ENCODE peak calls at places on chromosome 10, in ten cellular contexts. P is CD8-positive, alpha-beta T cell; T is thoracic aorta; I is osteocyte; D is Daoy; Y is memory B cell; L is mesenteric fat pad; X is heart right ventricle; E is fibroblast of lung; B is body of pancreas. Q is an unnamed sample.

GRCh38 chr10:78300526-78300925 is 266.9 kb downstream of the RPS24 start:
- DNase-seq in P (peak), T (no peak), I (no peak), D (no peak), Y (no peak), L (no peak), X (no peak), E (no peak), B (no peak), Q (peak)

GRCh38 chr10:118300266-118300665 is 41.9 kb downstream of the FAM204A start:
- DNase-seq in P (no peak), T (no peak), I (no peak), D (no peak), Y (no peak), L (no peak), X (no peak), E (no peak), B (no peak), Q (no peak)

GRCh38 chr10:86941991-86942421 is 15.4 kb downstream of the MMRN2 start:
- DNase-seq in P (peak), T (no peak), I (peak), D (no peak), Y (no peak), L (no peak), X (no peak), E (no peak), B (no peak), Q (no peak)

GRCh38 chr10:132654708-132655661 is 117.4 kb downstream of the INPP5A start:
- DNase-seq in P (peak), T (no peak), I (peak), D (peak), Y (peak), L (no peak), X (peak), E (peak), B (peak), Q (no peak)

GRCh38 chr10:96789571-96790108 is 42.5 kb upstream of the LCOR start:
- DNase-seq in P (no peak), T (no peak), I (no peak), D (no peak), Y (peak), L (no peak), X (no peak), E (no peak), B (no peak), Q (no peak)

GRCh38 chr10:122493761-122494160 is 32.4 kb downstream of the HTRA1 start:
- DNase-seq in P (no peak), T (no peak), I (no peak), D (no peak), Y (no peak), L (no peak), X (no peak), E (no peak), B (no peak), Q (no peak)

GRCh38 chr10:21518629-21519321 is 6.7 kb downstream of the SKIDA1 start:
- DNase-seq in P (no peak), T (no peak), I (peak), D (peak), Y (no peak), L (no peak), X (no peak), E (peak), B (peak), Q (no peak)

GRCh38 chr10:5963591-5963990 is 13.8 kb downstream of the IL15RA start:
- DNase-seq in P (no peak), T (no peak), I (no peak), D (no peak), Y (no peak), L (peak), X (no peak), E (no peak), B (no peak), Q (no peak)

GRCh38 chr10:87767253-87767652 is 50.8 kb downstream of the ATAD1 start:
- DNase-seq in P (no peak), T (no peak), I (no peak), D (peak), Y (no peak), L (no peak), X (no peak), E (peak), B (no peak), Q (no peak)

GRCh38 chr10:82942572-82943091 is 1067.6 kb downstream of the NRG3 start:
- DNase-seq in P (no peak), T (no peak), I (no peak), D (no peak), Y (no peak), L (no peak), X (no peak), E (peak), B (peak), Q (no peak)

GRCh38 chr10:28973309-28973972 is 296.1 kb downstream of the BAMBI start:
- DNase-seq in P (no peak), T (no peak), I (no peak), D (no peak), Y (no peak), L (no peak), X (no peak), E (no peak), B (no peak), Q (no peak)

GRCh38 chr10:97234403-97234802 is 48.6 kb upstream of the SLIT1 start:
- DNase-seq in P (no peak), T (no peak), I (no peak), D (no peak), Y (no peak), L (no peak), X (no peak), E (peak), B (peak), Q (no peak)

GRCh38 chr10:123222832-123223231 is 68.6 kb downstream of the BUB3 start:
- DNase-seq in P (no peak), T (no peak), I (no peak), D (no peak), Y (no peak), L (no peak), X (no peak), E (no peak), B (no peak), Q (no peak)

GRCh38 chr10:31321396-31321941 is 2.5 kb downstream of the ZEB1 start:
- DNase-seq in P (no peak), T (no peak), I (no peak), D (no peak), Y (peak), L (no peak), X (no peak), E (peak), B (no peak), Q (no peak)

GRCh38 chr10:58335306-58336005 is 650 bp downstream of the UBE2D1 start:
- DNase-seq in P (peak), T (no peak), I (no peak), D (peak), Y (peak), L (no peak), X (peak), E (peak), B (peak), Q (peak)

GRCh38 chr10:80493482-80494021 is 39.4 kb downstream of the TSPAN14 start:
- DNase-seq in P (no peak), T (no peak), I (no peak), D (peak), Y (no peak), L (no peak), X (no peak), E (peak), B (no peak), Q (no peak)

GRCh38 chr10:70925377-70926214 is 37.2 kb upstream of the PCBD1 start:
- DNase-seq in P (peak), T (no peak), I (no peak), D (peak), Y (peak), L (no peak), X (peak), E (peak), B (peak), Q (no peak)

GRCh38 chr10:103367379-103367781 is 396 bp upstream of the TAF5 start:
- DNase-seq in P (no peak), T (no peak), I (no peak), D (no peak), Y (no peak), L (no peak), X (no peak), E (no peak), B (no peak), Q (no peak)

GRCh38 chr10:983951-984705 is 4.1 kb upstream of the GTPBP4 start:
- DNase-seq in P (no peak), T (no peak), I (no peak), D (no peak), Y (no peak), L (peak), X (no peak), E (peak), B (peak), Q (no peak)

GRCh38 chr10:58513189-58514101 is 773 bp downstream of the BICC1 start:
- DNase-seq in P (no peak), T (no peak), I (peak), D (peak), Y (peak), L (peak), X (peak), E (peak), B (peak), Q (no peak)

GRCh38 chr10:63522129-63522687 is 1.0 kb downstream of the REEP3 start:
- DNase-seq in P (no peak), T (no peak), I (no peak), D (no peak), Y (no peak), L (no peak), X (no peak), E (peak), B (no peak), Q (no peak)

GRCh38 chr10:21724020-21724589 is 190.1 kb downstream of the MLLT10 start:
- DNase-seq in P (no peak), T (no peak), I (no peak), D (no peak), Y (no peak), L (no peak), X (no peak), E (peak), B (no peak), Q (no peak)

GRCh38 chr10:81866753-81867152 is 8.2 kb upstream of the NRG3 start:
- DNase-seq in P (no peak), T (no peak), I (no peak), D (no peak), Y (no peak), L (no peak), X (no peak), E (no peak), B (no peak), Q (no peak)

GRCh38 chr10:1202343-1202742 is 146.2 kb downstream of the WDR37 start:
- DNase-seq in P (no peak), T (no peak), I (peak), D (peak), Y (no peak), L (no peak), X (no peak), E (no peak), B (no peak), Q (no peak)

GRCh38 chr10:78617633-78618032 is 451.1 kb upstream of the ZMIZ1 start:
- DNase-seq in P (no peak), T (no peak), I (no peak), D (no peak), Y (no peak), L (no peak), X (no peak), E (no peak), B (no peak), Q (no peak)

GRCh38 chr10:76950354-76950753 is 687.3 kb downstream of the KCNMA1 start:
- DNase-seq in P (no peak), T (no peak), I (no peak), D (no peak), Y (no peak), L (no peak), X (no peak), E (peak), B (no peak), Q (no peak)

Q was measured in coronary artery.